ENCODE peak calls at places on chromosomes 13 and 19, in seven cellular contexts. A is mesendoderm, U is heart right ventricle, J is neuronal stem cell, P is Peyer's patch, I is left ventricle myocardium inferior, M is heart left ventricle. N is an unnamed sample.

GRCh38 chr13:74243637-74244526 is 109.7 kb upstream of the KLF12 start:
- DNase-seq in M (no peak), U (no peak), P (no peak), J (no peak), I (no peak), A (no peak), N (no peak)

GRCh38 chr13:100550433-100550832 is 38.2 kb downstream of the GGACT start:
- DNase-seq in U (peak; percentile 23), M (peak; percentile 25), I (peak; percentile 44), P (peak; percentile 26), A (no peak), J (no peak), N (no peak)

GRCh38 chr13:67859904-67860303 is 629.8 kb upstream of the PCDH9 start:
- DNase-seq in P (no peak), I (no peak), U (no peak), A (no peak), M (no peak), J (no peak), N (no peak)

GRCh38 chr19:6481541-6482342 is at the start of gene DENND1C:
- DNase-seq in I (no peak), A (peak; percentile 45), U (no peak), J (no peak), M (peak; percentile 24), P (no peak), N (peak; percentile 26)

GRCh38 chr13:44237276-44237767 is 136.3 kb upstream of the SERP2 start:
- DNase-seq in I (peak; percentile 46), M (peak; percentile 82), A (no peak), P (no peak), U (peak; percentile 90), J (no peak), N (peak; percentile 81)

GRCh38 chr19:13079542-13079986 is 23.1 kb downstream of the LYL1 start:
- DNase-seq in I (no peak), A (no peak), P (peak; percentile 81), M (peak; percentile 65), U (no peak), J (no peak), N (no peak)

GRCh38 chr13:72507394-72508199 is 219.8 kb downstream of the MZT1 start:
- DNase-seq in P (no peak), J (no peak), U (no peak), I (no peak), A (no peak), M (no peak), N (no peak)

GRCh38 chr19:12034196-12034595 is 1.3 kb downstream of the ZNF433 start:
- DNase-seq in I (no peak), P (no peak), J (no peak), A (no peak), U (no peak), M (no peak), N (no peak)

GRCh38 chr13:30862707-30863106 is 43.4 kb upstream of the MEDAG start:
- DNase-seq in U (no peak), P (no peak), M (no peak), I (peak; percentile 46), J (no peak), A (peak; percentile 42), N (no peak)

GRCh38 chr19:483332-484072 is 12.8 kb upstream of the MADCAM1 start:
- DNase-seq in I (no peak), A (no peak), U (no peak), P (no peak), M (no peak), J (no peak), N (no peak)

GRCh38 chr19:16025108-16026101 is 50.9 kb upstream of the TPM4 start:
- DNase-seq in I (no peak), U (no peak), A (peak; percentile 54), P (peak; percentile 54), M (no peak), J (no peak), N (peak; percentile 76)

GRCh38 chr19:38726761-38727301 is 17.4 kb downstream of the CAPN12 start:
- DNase-seq in J (no peak), U (no peak), A (no peak), M (peak; percentile 13), I (peak; percentile 18), P (no peak), N (no peak)

GRCh38 chr19:38194061-38194701 is 29.8 kb downstream of the DPF1 start:
- DNase-seq in P (no peak), I (no peak), J (no peak), A (no peak), U (no peak), M (no peak), N (no peak)

GRCh38 chr19:6271721-6272410 is 7.9 kb downstream of the MLLT1 start:
- DNase-seq in U (peak; percentile 89), M (peak; percentile 86), P (peak; percentile 62), A (peak; percentile 51), I (peak; percentile 93), J (no peak), N (peak; percentile 71)

GRCh38 chr13:57612568-57612967 is 19.0 kb upstream of the PCDH17 start:
- DNase-seq in A (no peak), P (no peak), M (no peak), I (no peak), U (no peak), J (no peak), N (no peak)

GRCh38 chr19:32570081-32570785 is 10.8 kb upstream of the PDCD5 start:
- DNase-seq in P (peak; percentile 58), M (peak; percentile 19), A (peak; percentile 62), J (peak; percentile 58), U (peak; percentile 34), I (no peak), N (peak; percentile 60)

GRCh38 chr19:54533476-54533875 is 30.8 kb downstream of the LAIR2 start:
- DNase-seq in P (no peak), A (no peak), J (no peak), I (no peak), U (no peak), M (no peak), N (no peak)

GRCh38 chr19:21164541-21164940 is 22.7 kb downstream of the ZNF431 start:
- DNase-seq in M (no peak), A (no peak), J (no peak), P (no peak), U (no peak), I (no peak), N (no peak)

GRCh38 chr13:98048263-98048662 is 94.6 kb upstream of the FARP1 start:
- DNase-seq in M (no peak), I (no peak), P (no peak), A (peak; percentile 67), U (no peak), J (no peak), N (no peak)

GRCh38 chr19:49125025-49125731 is 5.8 kb downstream of the PPFIA3 start:
- DNase-seq in J (no peak), I (no peak), U (no peak), A (no peak), P (peak; percentile 88), M (no peak), N (no peak)

GRCh38 chr19:3790209-3790734 is 4.1 kb upstream of the MATK start:
- DNase-seq in I (no peak), J (no peak), M (no peak), P (no peak), U (no peak), A (no peak), N (no peak)

GRCh38 chr19:3793799-3794198 is 7.6 kb upstream of the MATK start:
- DNase-seq in M (no peak), P (no peak), U (no peak), J (no peak), I (no peak), A (no peak), N (no peak)

GRCh38 chr19:3790941-3791340 is 4.8 kb upstream of the MATK start:
- DNase-seq in I (no peak), A (no peak), M (no peak), P (no peak), J (no peak), U (no peak), N (no peak)

GRCh38 chr19:3788991-3789778 is 3.0 kb upstream of the MATK start:
- DNase-seq in U (no peak), A (no peak), J (no peak), M (no peak), P (no peak), I (no peak), N (no peak)

DNA sequence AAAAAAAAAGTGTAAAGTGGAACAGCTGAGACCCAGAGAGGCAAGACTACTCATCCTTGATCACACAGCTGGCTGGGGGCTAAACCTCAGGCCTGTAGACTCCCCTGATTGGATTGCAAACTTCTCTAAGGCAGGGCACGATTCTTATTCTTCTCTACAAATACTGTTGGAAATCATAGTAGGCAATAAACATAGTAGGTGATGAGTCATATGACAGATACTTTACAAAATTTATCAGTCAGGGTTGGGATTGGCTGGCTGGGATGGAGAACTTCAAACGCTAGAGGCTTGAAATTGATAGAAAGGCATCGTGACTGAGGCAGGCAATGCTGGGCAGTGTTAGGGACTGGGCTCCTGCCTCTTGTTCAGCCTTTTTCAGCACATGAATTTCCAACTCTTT is 5.9 kb upstream of the MATK start:
- DNase-seq in A (no peak), P (no peak), J (no peak), M (no peak), U (no peak), I (no peak), N (no peak)
- H3K27me3 ChIP-seq in A (no peaks in the 10 kb centered on the region), P (no peaks in the 10 kb centered on the region), J (no peaks in the 10 kb centered on the region), M (no peaks in the 10 kb centered on the region), U (peaks cover 2% of the 10 kb centered on the region), I (peaks cover 37% of the 10 kb centered on the region), N (peaks cover 14% of the 10 kb centered on the region)

DNA sequence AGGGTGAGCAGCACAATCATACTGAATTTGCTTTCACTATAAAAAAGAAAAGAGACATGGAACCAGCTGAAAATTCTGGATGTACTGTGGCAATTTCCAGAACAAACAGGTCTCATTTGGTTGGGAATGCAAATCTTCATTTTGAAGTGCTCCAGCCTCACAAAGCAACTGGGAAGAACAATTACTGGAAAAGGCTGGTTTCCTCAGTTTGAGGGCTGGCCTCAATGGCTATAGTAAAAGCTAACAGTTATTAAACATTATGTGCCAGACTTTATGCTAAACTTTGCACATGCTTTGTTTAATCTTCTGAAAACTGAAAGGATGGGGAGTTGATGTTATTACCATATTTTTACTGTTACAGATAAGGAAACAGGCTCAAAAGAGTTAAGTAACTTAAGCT is 3.0 kb downstream of the OBI1 start:
- DNase-seq in A (no peak), P (no peak), I (no peak), J (no peak), M (no peak), U (no peak), N (no peak)
- H3K4me1 ChIP-seq in A (peaks cover 2% of the 10 kb centered on the region), P (no peaks in the 10 kb centered on the region), I (peaks cover 82% of the 10 kb centered on the region), J (no peaks in the 10 kb centered on the region), M (peaks cover 41% of the 10 kb centered on the region), U (peaks cover 13% of the 10 kb centered on the region), N (peaks cover 9% of the 10 kb centered on the region)

GRCh38 chr13:54373211-54373610 is 1344.6 kb downstream of the OLFM4 start:
- DNase-seq in A (peak; percentile 28), I (no peak), P (no peak), M (no peak), J (no peak), U (no peak), N (no peak)

GRCh38 chr13:54366728-54367127 is 1338.1 kb downstream of the OLFM4 start:
- DNase-seq in I (no peak), J (no peak), A (no peak), P (no peak), U (no peak), M (no peak), N (no peak)

GRCh38 chr13:54367639-54368271 is 1339.1 kb downstream of the OLFM4 start:
- DNase-seq in J (no peak), A (no peak), I (no peak), M (no peak), P (no peak), U (no peak), N (no peak)

GRCh38 chr13:54368387-54368786 is 1339.8 kb downstream of the OLFM4 start:
- DNase-seq in M (no peak), I (no peak), J (no peak), P (no peak), A (no peak), U (no peak), N (no peak)
- H3K27me3 ChIP-seq in M (no peaks in the 10 kb centered on the region), I (no peaks in the 10 kb centered on the region), J (no peaks in the 10 kb centered on the region), P (no peaks in the 10 kb centered on the region), A (no peaks in the 10 kb centered on the region), U (no peaks in the 10 kb centered on the region), N (no peaks in the 10 kb centered on the region)

GRCh38 chr13:106533101-106533939 is 2.1 kb downstream of the EFNB2 start:
- DNase-seq in U (peak; percentile 84), J (peak; percentile 68), A (peak; percentile 87), M (peak; percentile 85), P (peak; percentile 92), I (peak; percentile 81), N (peak; percentile 91)
- H3K4me1 ChIP-seq in U (peaks cover 9% of the 10 kb centered on the region), J (peaks cover 32% of the 10 kb centered on the region), A (peaks cover 21% of the 10 kb centered on the region), M (peaks cover 13% of the 10 kb centered on the region), P (no peaks in the 10 kb centered on the region), I (peaks cover 59% of the 10 kb centered on the region), N (peaks cover 32% of the 10 kb centered on the region)

N was measured in SJSA1.